ENCODE peak calls at places on chromosomes 5 and 9, in seven cellular contexts. One of them, this sample, is unnamed.

GRCh38 chr5:65721050-65721774 is 697 bp downstream of the SGTB start:
- DNase-seq in dorsolateral prefrontal cortex: peak; percentile 63
- DNase-seq in IMR-90: peak; percentile 83
- DNase-seq in aorta: peak; percentile 85
- DNase-seq in CD8-positive, alpha-beta T cell: no peak
- DNase-seq in HCT116: no peak
- DNase-seq in GM23338: peak; percentile 62
- DNase-seq in this sample: peak; percentile 56

GRCh38 chr5:139178582-139178917 is 19.6 kb downstream of the SIL1 start:
- DNase-seq in IMR-90: no peak
- DNase-seq in aorta: no peak
- DNase-seq in GM23338: no peak
- DNase-seq in HCT116: no peak
- DNase-seq in CD8-positive, alpha-beta T cell: no peak
- DNase-seq in dorsolateral prefrontal cortex: no peak
- DNase-seq in this sample: no peak

GRCh38 chr5:151742870-151743294 is 15.5 kb downstream of the ATOX1 start:
- DNase-seq in GM23338: peak; percentile 89
- DNase-seq in CD8-positive, alpha-beta T cell: no peak
- DNase-seq in dorsolateral prefrontal cortex: peak; percentile 43
- DNase-seq in aorta: no peak
- DNase-seq in HCT116: peak; percentile 56
- DNase-seq in IMR-90: peak; percentile 74
- DNase-seq in this sample: peak; percentile 77

GRCh38 chr9:14452539-14452938 is 138.6 kb upstream of the NFIB start:
- DNase-seq in HCT116: no peak
- DNase-seq in CD8-positive, alpha-beta T cell: no peak
- DNase-seq in dorsolateral prefrontal cortex: no peak
- DNase-seq in IMR-90: no peak
- DNase-seq in aorta: no peak
- DNase-seq in GM23338: no peak
- DNase-seq in this sample: no peak

GRCh38 chr9:95507456-95508241 is 9.1 kb downstream of the PTCH1 start:
- DNase-seq in CD8-positive, alpha-beta T cell: no peak
- DNase-seq in GM23338: peak; percentile 66
- DNase-seq in aorta: peak; percentile 81
- DNase-seq in dorsolateral prefrontal cortex: peak; percentile 41
- DNase-seq in HCT116: peak; percentile 63
- DNase-seq in IMR-90: peak; percentile 73
- DNase-seq in this sample: peak; percentile 72

GRCh38 chr5:168409601-168410458 is 76.4 kb upstream of the RARS1 start:
- DNase-seq in GM23338: no peak
- DNase-seq in CD8-positive, alpha-beta T cell: no peak
- DNase-seq in aorta: no peak
- DNase-seq in HCT116: peak; percentile 81
- DNase-seq in IMR-90: peak; percentile 91
- DNase-seq in dorsolateral prefrontal cortex: peak; percentile 64
- DNase-seq in this sample: no peak

GRCh38 chr9:14530301-14530700 is 162.9 kb downstream of the ZDHHC21 start:
- DNase-seq in GM23338: no peak
- DNase-seq in HCT116: no peak
- DNase-seq in CD8-positive, alpha-beta T cell: no peak
- DNase-seq in aorta: no peak
- DNase-seq in dorsolateral prefrontal cortex: no peak
- DNase-seq in IMR-90: no peak
- DNase-seq in this sample: no peak

GRCh38 chr5:10406636-10407035 is 35.0 kb upstream of the ROPN1L start:
- DNase-seq in IMR-90: no peak
- DNase-seq in CD8-positive, alpha-beta T cell: no peak
- DNase-seq in aorta: no peak
- DNase-seq in GM23338: no peak
- DNase-seq in dorsolateral prefrontal cortex: no peak
- DNase-seq in HCT116: no peak
- DNase-seq in this sample: no peak

GRCh38 chr5:65588694-65589093 is 25.6 kb downstream of the PPWD1 start:
- DNase-seq in GM23338: no peak
- DNase-seq in IMR-90: no peak
- DNase-seq in dorsolateral prefrontal cortex: no peak
- DNase-seq in CD8-positive, alpha-beta T cell: no peak
- DNase-seq in HCT116: no peak
- DNase-seq in aorta: no peak
- DNase-seq in this sample: no peak

GRCh38 chr5:16784088-16784487 is 152.0 kb downstream of the MYO10 start:
- DNase-seq in GM23338: no peak
- DNase-seq in HCT116: no peak
- DNase-seq in CD8-positive, alpha-beta T cell: no peak
- DNase-seq in dorsolateral prefrontal cortex: no peak
- DNase-seq in IMR-90: peak; percentile 91
- DNase-seq in aorta: no peak
- DNase-seq in this sample: no peak

GRCh38 chr5:15791859-15792258 is 291.9 kb downstream of the FBXL7 start:
- DNase-seq in HCT116: no peak
- DNase-seq in CD8-positive, alpha-beta T cell: no peak
- DNase-seq in IMR-90: peak; percentile 66
- DNase-seq in aorta: no peak
- DNase-seq in dorsolateral prefrontal cortex: no peak
- DNase-seq in GM23338: no peak
- DNase-seq in this sample: no peak

GRCh38 chr9:115182264-115182663 is 64.3 kb upstream of the TNC start:
- DNase-seq in CD8-positive, alpha-beta T cell: no peak
- DNase-seq in IMR-90: no peak
- DNase-seq in aorta: no peak
- DNase-seq in dorsolateral prefrontal cortex: no peak
- DNase-seq in HCT116: no peak
- DNase-seq in GM23338: peak; percentile 33
- DNase-seq in this sample: no peak

GRCh38 chr9:72680593-72681317 is 159.3 kb downstream of the TMC1 start:
- DNase-seq in GM23338: peak; percentile 98
- DNase-seq in dorsolateral prefrontal cortex: no peak
- DNase-seq in CD8-positive, alpha-beta T cell: no peak
- DNase-seq in HCT116: no peak
- DNase-seq in IMR-90: no peak
- DNase-seq in aorta: no peak
- DNase-seq in this sample: peak; percentile 57

GRCh38 chr9:137143459-137143858 is 4.5 kb downstream of the GRIN1 start:
- DNase-seq in CD8-positive, alpha-beta T cell: no peak
- DNase-seq in aorta: no peak
- DNase-seq in GM23338: no peak
- DNase-seq in dorsolateral prefrontal cortex: no peak
- DNase-seq in IMR-90: no peak
- DNase-seq in HCT116: no peak
- DNase-seq in this sample: peak; percentile 27

GRCh38 chr5:69364414-69364813 is 4.9 kb downstream of the AK6 start:
- DNase-seq in HCT116: peak; percentile 21
- DNase-seq in IMR-90: peak; percentile 7
- DNase-seq in dorsolateral prefrontal cortex: no peak
- DNase-seq in aorta: no peak
- DNase-seq in GM23338: peak; percentile 13
- DNase-seq in CD8-positive, alpha-beta T cell: no peak
- DNase-seq in this sample: no peak

DNA sequence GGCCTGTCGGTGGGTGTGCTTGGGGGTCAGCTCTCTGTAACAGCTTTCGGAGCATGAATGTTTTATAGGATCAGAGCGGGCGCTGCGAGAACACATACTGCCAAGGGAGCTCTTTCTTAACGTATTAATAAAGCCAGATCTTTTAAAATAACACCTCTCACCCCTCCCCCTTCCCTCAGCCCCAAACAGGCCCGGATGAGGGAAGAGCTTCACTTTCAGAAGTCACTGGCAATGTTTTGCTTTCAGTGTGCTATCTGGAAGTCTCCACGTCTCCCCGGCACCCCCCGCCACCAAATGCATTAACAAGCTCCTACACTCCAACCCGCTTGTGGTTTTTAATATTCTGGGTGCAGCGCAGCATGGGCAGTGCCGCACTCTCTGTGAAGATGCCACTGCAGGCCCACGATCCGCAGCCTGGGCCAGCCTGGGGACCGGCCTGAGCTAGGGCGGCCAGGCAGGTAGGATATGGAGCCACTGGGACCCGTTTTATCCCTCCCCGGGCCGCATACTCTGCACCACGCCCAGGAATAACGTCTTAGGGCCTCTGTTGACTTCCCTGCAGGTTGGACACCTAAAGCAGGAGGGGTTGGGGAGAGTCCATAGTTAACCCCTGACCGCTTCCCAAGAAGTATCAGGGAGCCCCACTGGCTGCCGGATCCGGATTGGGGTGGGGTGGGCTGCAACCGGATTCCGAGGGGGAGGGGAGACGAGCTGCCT is 12.6 kb downstream of the NR2F1 start:
- DNase-seq in HCT116: no peak
- DNase-seq in GM23338: peak; percentile 43
- DNase-seq in IMR-90: no peak
- DNase-seq in dorsolateral prefrontal cortex: no peak
- DNase-seq in CD8-positive, alpha-beta T cell: no peak
- DNase-seq in aorta: no peak
- DNase-seq in this sample: peak; percentile 66
- H3K4me3 ChIP-seq in HCT116: no peak overlapping the region
- H3K4me3 ChIP-seq in GM23338: peak overlapping the region; percentile 48
- H3K4me3 ChIP-seq in IMR-90: no peak overlapping the region
- H3K4me3 ChIP-seq in dorsolateral prefrontal cortex: peak overlapping the region; percentile 20
- H3K4me3 ChIP-seq in CD8-positive, alpha-beta T cell: no peak overlapping the region
- H3K4me3 ChIP-seq in aorta: no peak overlapping the region
- H3K4me3 ChIP-seq in this sample: no peak overlapping the region

DNA sequence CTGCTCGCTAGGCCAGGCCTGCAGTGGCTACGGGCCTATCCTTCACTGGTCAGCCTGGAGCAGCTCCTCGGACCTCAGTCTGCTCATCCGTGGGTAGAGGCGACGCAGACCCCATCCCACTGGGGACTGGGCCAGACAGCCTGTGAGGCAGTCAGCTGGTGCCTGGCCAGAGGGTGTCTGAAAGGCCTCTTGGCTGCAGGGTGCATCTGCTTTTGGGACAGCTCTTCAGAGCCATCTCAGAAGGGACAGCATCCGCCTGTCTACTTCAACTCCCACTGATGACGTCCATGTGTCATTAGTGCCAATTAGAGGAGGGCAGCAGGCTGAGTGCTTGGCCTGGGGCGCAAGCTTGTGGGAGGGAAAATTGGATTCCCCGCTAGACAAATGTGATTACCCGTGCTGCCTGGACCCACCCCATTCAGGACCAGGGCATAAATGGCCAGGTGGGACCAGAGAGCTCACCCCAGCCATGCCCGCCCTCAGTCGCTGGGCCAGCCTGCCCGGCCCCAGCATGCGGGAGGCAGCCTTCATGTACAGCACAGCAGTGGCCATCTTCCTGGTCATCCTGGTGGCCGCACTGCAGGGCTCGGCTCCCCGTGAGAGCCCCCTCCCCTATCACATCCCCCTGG is at the start of gene DBH:
- DNase-seq in CD8-positive, alpha-beta T cell: no peak
- DNase-seq in aorta: no peak
- DNase-seq in dorsolateral prefrontal cortex: no peak
- DNase-seq in IMR-90: no peak
- DNase-seq in GM23338: no peak
- DNase-seq in HCT116: no peak
- DNase-seq in this sample: no peak
- H3K27me3 ChIP-seq in CD8-positive, alpha-beta T cell: no peaks in the 10 kb centered on the region
- H3K27me3 ChIP-seq in aorta: no peaks in the 10 kb centered on the region
- H3K27me3 ChIP-seq in dorsolateral prefrontal cortex: no peaks in the 10 kb centered on the region
- H3K27me3 ChIP-seq in IMR-90: peaks cover 71% of the 10 kb centered on the region
- H3K27me3 ChIP-seq in GM23338: no peaks in the 10 kb centered on the region
- H3K27me3 ChIP-seq in HCT116: peaks cover 5% of the 10 kb centered on the region
- H3K27me3 ChIP-seq in this sample: no peaks in the 10 kb centered on the region

GRCh38 chr9:92669890-92670708 is at the start of gene IPPK:
- DNase-seq in CD8-positive, alpha-beta T cell: peak; percentile 93
- DNase-seq in HCT116: peak; percentile 98
- DNase-seq in dorsolateral prefrontal cortex: peak; percentile 97
- DNase-seq in aorta: peak; percentile 99
- DNase-seq in GM23338: peak; percentile 99
- DNase-seq in IMR-90: peak; percentile 99
- DNase-seq in this sample: peak; percentile 99
- H3K4me3 ChIP-seq in CD8-positive, alpha-beta T cell: peak within 1 kb of the TSS; percentile 87
- H3K4me3 ChIP-seq in HCT116: peak within 1 kb of the TSS; percentile 72
- H3K4me3 ChIP-seq in dorsolateral prefrontal cortex: peak within 1 kb of the TSS; percentile 97
- H3K4me3 ChIP-seq in aorta: peak within 1 kb of the TSS; percentile 96
- H3K4me3 ChIP-seq in GM23338: peak within 1 kb of the TSS; percentile 99
- H3K4me3 ChIP-seq in IMR-90: peak within 1 kb of the TSS; percentile 79
- H3K4me3 ChIP-seq in this sample: peak within 1 kb of the TSS; percentile 95

GRCh38 chr9:77019010-77019809 is at the start of gene FOXB2:
- DNase-seq in CD8-positive, alpha-beta T cell: no peak
- DNase-seq in GM23338: peak; percentile 70
- DNase-seq in dorsolateral prefrontal cortex: no peak
- DNase-seq in HCT116: no peak
- DNase-seq in IMR-90: no peak
- DNase-seq in aorta: peak; percentile 74
- DNase-seq in this sample: peak; percentile 72

GRCh38 chr9:77017505-77017894 is 2.0 kb upstream of the FOXB2 start:
- DNase-seq in dorsolateral prefrontal cortex: no peak
- DNase-seq in aorta: no peak
- DNase-seq in CD8-positive, alpha-beta T cell: no peak
- DNase-seq in IMR-90: no peak
- DNase-seq in HCT116: no peak
- DNase-seq in GM23338: no peak
- DNase-seq in this sample: peak; percentile 47

GRCh38 chr9:77019810-77020437 is 469 bp downstream of the FOXB2 start:
- DNase-seq in dorsolateral prefrontal cortex: no peak
- DNase-seq in GM23338: no peak
- DNase-seq in IMR-90: no peak
- DNase-seq in aorta: peak; percentile 77
- DNase-seq in HCT116: no peak
- DNase-seq in CD8-positive, alpha-beta T cell: no peak
- DNase-seq in this sample: peak; percentile 78

GRCh38 chr9:77016526-77017504 is 2.6 kb upstream of the FOXB2 start:
- DNase-seq in dorsolateral prefrontal cortex: no peak
- DNase-seq in GM23338: peak; percentile 72
- DNase-seq in HCT116: no peak
- DNase-seq in CD8-positive, alpha-beta T cell: no peak
- DNase-seq in aorta: no peak
- DNase-seq in IMR-90: no peak
- DNase-seq in this sample: peak; percentile 78

DNA sequence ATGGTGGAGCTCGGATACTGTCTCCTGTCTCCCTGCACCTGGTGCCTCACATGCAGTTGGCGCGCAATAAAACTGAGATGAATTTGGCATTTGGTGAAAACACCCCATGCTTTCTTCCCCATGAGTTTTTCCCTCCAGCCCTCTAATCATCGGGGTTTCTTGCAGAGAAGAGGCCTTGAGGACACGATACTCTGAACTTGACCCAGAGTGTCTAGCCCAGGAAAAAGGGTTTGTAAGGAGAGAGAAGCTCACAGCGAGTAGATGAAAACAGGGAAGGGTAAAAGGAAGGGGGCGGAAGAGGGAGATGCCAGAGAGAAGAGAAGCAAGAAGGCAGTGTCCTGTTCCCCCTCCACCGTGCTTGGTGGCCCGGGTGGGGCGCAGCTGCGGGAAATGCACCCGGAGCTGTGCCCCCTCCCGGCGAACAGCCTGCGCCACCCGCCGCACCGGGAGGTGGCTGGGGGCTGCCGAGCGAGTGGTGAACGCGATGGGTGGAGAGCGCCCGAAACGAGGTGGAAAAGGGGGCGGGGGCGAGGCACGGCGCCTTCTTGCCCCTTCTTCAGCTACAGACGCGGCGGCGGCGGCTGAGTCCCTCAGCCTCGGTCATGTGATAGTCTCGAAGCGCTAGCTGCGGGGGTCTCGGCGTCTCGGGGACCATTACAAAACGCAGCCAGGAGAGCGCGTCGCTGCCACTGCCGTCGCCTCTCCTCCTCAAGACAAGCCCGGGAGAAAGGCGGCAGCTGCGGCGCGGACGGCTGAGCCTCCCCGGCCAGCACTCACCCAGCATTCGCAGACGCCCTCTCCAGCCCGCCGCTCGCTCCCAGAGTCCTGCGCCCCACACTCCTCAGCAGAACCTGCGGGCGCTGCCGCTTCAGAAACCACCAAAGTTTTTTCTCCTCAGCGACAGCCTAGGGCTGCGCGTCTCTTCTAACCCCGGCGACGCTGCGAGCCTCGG is 1.1 kb upstream of the FOXB2 start:
- DNase-seq in aorta: peak; percentile 78
- DNase-seq in HCT116: no peak
- DNase-seq in GM23338: peak; percentile 84
- DNase-seq in dorsolateral prefrontal cortex: no peak
- DNase-seq in IMR-90: no peak
- DNase-seq in CD8-positive, alpha-beta T cell: no peak
- DNase-seq in this sample: peak; percentile 87
- H3K27me3 ChIP-seq in aorta: peaks cover 2% of the 10 kb centered on the region
- H3K27me3 ChIP-seq in HCT116: no peaks in the 10 kb centered on the region
- H3K27me3 ChIP-seq in GM23338: peaks cover 100% of the 10 kb centered on the region
- H3K27me3 ChIP-seq in dorsolateral prefrontal cortex: peaks cover 99% of the 10 kb centered on the region
- H3K27me3 ChIP-seq in IMR-90: peaks cover 99% of the 10 kb centered on the region
- H3K27me3 ChIP-seq in CD8-positive, alpha-beta T cell: peaks cover 18% of the 10 kb centered on the region
- H3K27me3 ChIP-seq in this sample: peaks cover 99% of the 10 kb centered on the region

This sample was measured in H7.